ENCODE peak calls at places on chromosome 9, in five cellular contexts. M is left ventricle myocardium inferior, N is mesenchymal stem cell, G is A673, A is sigmoid colon. C is an unnamed sample.
A peak's percentile ranks its signal among the peaks of the same experiment; 100 is the strongest.

GRCh38 chr9:114184866-114185265 is 29.5 kb downstream of the COL27A1 start:
- DNase-seq in A (no peak), N (no peak), G (no peak), M (no peak), C (no peak)

GRCh38 chr9:26756881-26757280 is 135.7 kb downstream of the CAAP1 start:
- DNase-seq in G (no peak), A (no peak), N (no peak), M (no peak), C (no peak)

GRCh38 chr9:137376386-137376785 is 46.6 kb downstream of the EXD3 start:
- DNase-seq in N (no peak), A (no peak), M (no peak), G (no peak), C (no peak)

GRCh38 chr9:38641985-38642864 is 21.8 kb upstream of the ANKRD18A start:
- DNase-seq in G (peak; percentile 75), N (peak; percentile 49), M (no peak), A (no peak), C (peak; percentile 32)

GRCh38 chr9:15642369-15642962 is 89.6 kb downstream of the CCDC171 start:
- DNase-seq in G (peak; percentile 42), A (no peak), N (peak; percentile 51), M (no peak), C (no peak)

GRCh38 chr9:90546200-90546599 is 96.4 kb downstream of the DIRAS2 start:
- DNase-seq in A (no peak), N (peak; percentile 90), G (peak; percentile 35), M (no peak), C (peak; percentile 65)

GRCh38 chr9:132031467-132031866 is 48.2 kb downstream of the MED27 start:
- DNase-seq in M (no peak), N (no peak), G (no peak), A (no peak), C (no peak)

GRCh38 chr9:137422668-137423000 is 328 bp downstream of the EXD3 start:
- DNase-seq in A (peak; percentile 69), N (peak; percentile 45), M (peak; percentile 31), G (peak; percentile 42), C (peak; percentile 35)

GRCh38 chr9:93059097-93059959 is 827 bp downstream of the SUSD3 start:
- DNase-seq in M (no peak), G (no peak), A (no peak), N (no peak), C (no peak)

GRCh38 chr9:87497604-87498045 is at the start of gene DAPK1:
- DNase-seq in A (peak; percentile 83), N (peak; percentile 43), M (peak; percentile 58), G (peak; percentile 90), C (peak; percentile 30)

GRCh38 chr9:34633851-34634550 is 3.6 kb downstream of the SIGMAR1 start:
- DNase-seq in M (peak; percentile 53), N (peak; percentile 71), A (peak; percentile 79), G (peak; percentile 78), C (peak; percentile 53)

GRCh38 chr9:135605238-135605781 is 34.0 kb downstream of the GLT6D1 start:
- DNase-seq in N (peak; percentile 3), M (no peak), A (peak; percentile 42), G (no peak), C (no peak)

GRCh38 chr9:13110766-13111400 is 168.6 kb downstream of the MPDZ start:
- DNase-seq in G (no peak), M (peak; percentile 23), N (no peak), A (no peak), C (no peak)

GRCh38 chr9:88691811-88692210 is 156.8 kb downstream of the NXNL2 start:
- DNase-seq in G (no peak), M (no peak), A (no peak), N (peak; percentile 18), C (peak; percentile 61)

GRCh38 chr9:118711843-118712242 is 657.4 kb downstream of the BRINP1 start:
- DNase-seq in N (no peak), A (no peak), M (no peak), G (no peak), C (no peak)

GRCh38 chr9:80074439-80074838 is 502.7 kb downstream of the TLE4 start:
- DNase-seq in A (no peak), N (no peak), M (no peak), G (no peak), C (no peak)

GRCh38 chr9:126504086-126504976 is 109.4 kb upstream of the LMX1B start:
- DNase-seq in A (peak; percentile 48), N (no peak), M (no peak), G (no peak), C (no peak)

GRCh38 chr9:127826253-127826913 is 23.7 kb downstream of the FPGS start:
- DNase-seq in A (no peak), N (no peak), G (no peak), M (no peak), C (no peak)

GRCh38 chr9:91192785-91193657 is 168.7 kb downstream of the AUH start:
- DNase-seq in N (peak; percentile 100), A (peak; percentile 96), G (peak; percentile 79), M (peak; percentile 76), C (peak; percentile 82)

GRCh38 chr9:133873006-133873780 is 118.9 kb downstream of the VAV2 start:
- DNase-seq in N (peak; percentile 30), A (no peak), G (no peak), M (no peak), C (no peak)

GRCh38 chr9:88092699-88093359 is 45.4 kb downstream of the SPATA31C2 start:
- DNase-seq in M (peak; percentile 43), N (peak; percentile 88), G (no peak), A (peak; percentile 72), C (no peak)

GRCh38 chr9:113930384-113930783 is 54.3 kb downstream of the ZNF618 start:
- DNase-seq in A (no peak), M (no peak), G (peak; percentile 12), N (no peak), C (no peak)

GRCh38 chr9:85262333-85262732 is 479.4 kb downstream of the AGTPBP1 start:
- DNase-seq in M (no peak), G (no peak), A (no peak), N (peak; percentile 54), C (no peak)

GRCh38 chr9:100639851-100640250 is 62.0 kb downstream of the CAVIN4 start:
- DNase-seq in N (no peak), G (no peak), A (no peak), M (no peak), C (no peak)

GRCh38 chr9:96599298-96599697 is 20.3 kb downstream of the CDC14B start:
- DNase-seq in M (no peak), N (no peak), G (no peak), A (no peak), C (no peak)
- H3K27ac ChIP-seq in M (no peak overlapping the region), N (no peak overlapping the region), G (no peak overlapping the region), A (no peak overlapping the region), C (no peak overlapping the region)

GRCh38 chr9:110282767-110283136 is 26.4 kb upstream of the TXN start:
- DNase-seq in A (no peak), G (no peak), N (no peak), M (no peak), C (no peak)
- H3K4me1 ChIP-seq in A (no peaks in the 10 kb centered on the region), G (no peaks in the 10 kb centered on the region), N (peaks cover 1% of the 10 kb centered on the region), M (no peaks in the 10 kb centered on the region), C (peaks cover 24% of the 10 kb centered on the region)

GRCh38 chr9:107460153-107461023 is 29.2 kb downstream of the KLF4 start:
- DNase-seq in N (no peak), G (no peak), M (no peak), A (no peak), C (no peak)

DNA sequence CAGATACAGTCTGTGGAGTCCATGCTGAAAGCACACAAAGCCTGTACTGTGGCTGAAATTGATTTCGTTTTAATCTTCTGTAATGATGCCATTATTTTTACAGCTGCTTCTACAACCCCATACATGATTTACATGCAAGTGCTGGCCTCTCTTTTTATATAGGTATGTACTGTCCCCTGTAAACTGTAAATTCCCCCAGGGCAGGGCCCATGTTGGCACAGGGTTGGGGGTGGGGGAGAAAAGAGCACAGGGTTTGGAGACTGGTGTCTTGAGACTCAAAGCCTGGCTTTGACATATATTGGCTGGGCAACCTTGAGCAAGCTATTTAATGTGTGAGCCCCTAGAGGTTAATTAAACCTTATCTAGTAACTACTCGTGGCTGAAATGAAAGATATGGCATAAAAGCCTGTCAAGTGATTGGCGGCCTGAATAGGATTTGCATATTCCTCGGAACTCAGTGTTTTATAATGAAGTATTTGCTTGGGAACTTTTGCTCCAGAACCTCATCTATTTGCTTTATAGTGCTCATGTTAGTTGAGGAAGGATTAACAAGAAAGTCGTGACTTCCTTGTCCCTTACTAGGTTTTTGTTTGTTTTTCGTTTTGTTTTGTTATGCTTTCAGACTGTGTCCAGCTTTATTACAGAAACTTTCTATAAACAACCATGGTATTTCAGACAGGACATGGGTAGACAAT is 34.0 kb downstream of the KLF4 start:
- DNase-seq in M (no peak), G (no peak), A (no peak), N (no peak), C (no peak)
- H3K27ac ChIP-seq in M (no peak overlapping the region), G (no peak overlapping the region), A (no peak overlapping the region), N (no peak overlapping the region), C (no peak overlapping the region)

GRCh38 chr9:115295749-115296148 is 177.8 kb upstream of the TNC start:
- DNase-seq in G (no peak), A (no peak), N (no peak), M (no peak), C (no peak)

GRCh38 chr9:115292584-115293271 is 174.8 kb upstream of the TNC start:
- DNase-seq in M (no peak), N (peak; percentile 3), A (no peak), G (no peak), C (no peak)

GRCh38 chr9:115285806-115286205 is 167.8 kb upstream of the TNC start:
- DNase-seq in M (no peak), G (no peak), A (no peak), N (no peak), C (no peak)

GRCh38 chr9:115291841-115292240 is 173.9 kb upstream of the TNC start:
- DNase-seq in M (no peak), G (no peak), A (no peak), N (peak; percentile 79), C (peak; percentile 72)

DNA sequence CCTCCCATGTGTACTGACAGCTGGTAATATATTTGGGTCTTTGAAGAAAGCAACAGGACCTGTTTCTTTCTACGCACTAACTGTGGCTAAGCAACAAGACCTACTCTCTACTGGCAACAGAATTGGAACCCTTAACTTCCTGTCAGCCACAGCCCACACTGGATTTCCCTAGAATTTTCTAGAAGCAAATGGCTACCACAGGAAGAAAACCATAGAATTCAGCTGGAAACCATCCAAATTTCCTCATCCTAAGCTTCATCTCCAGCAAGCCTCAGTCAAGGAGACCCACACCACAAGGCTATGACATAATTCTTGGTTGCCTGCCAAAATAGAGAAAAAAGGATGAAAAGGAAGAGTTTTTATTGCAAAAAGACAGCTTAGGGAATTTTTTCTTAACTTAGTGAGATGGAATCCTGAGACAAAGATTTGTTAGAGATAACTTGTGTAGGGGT is 171.8 kb upstream of the TNC start:
- DNase-seq in G (peak; percentile 94), N (peak; percentile 86), M (no peak), A (no peak), C (peak; percentile 22)
- H3K4me1 ChIP-seq in G (peaks cover 13% of the 10 kb centered on the region), N (peaks cover 5% of the 10 kb centered on the region), M (peaks cover 9% of the 10 kb centered on the region), A (peaks cover 21% of the 10 kb centered on the region), C (peaks cover 3% of the 10 kb centered on the region)

GRCh38 chr9:123925161-123925560 is 4.8 kb downstream of the DENND1A start:
- DNase-seq in M (no peak), G (no peak), A (no peak), N (no peak), C (no peak)

GRCh38 chr9:123924727-123925126 is 5.2 kb downstream of the DENND1A start:
- DNase-seq in A (no peak), M (no peak), G (no peak), N (no peak), C (no peak)

GRCh38 chr9:123926986-123927385 is 2.9 kb downstream of the DENND1A start:
- DNase-seq in A (no peak), N (no peak), M (no peak), G (no peak), C (no peak)

GRCh38 chr9:123923884-123924283 is 6.0 kb downstream of the DENND1A start:
- DNase-seq in A (no peak), M (no peak), N (no peak), G (no peak), C (no peak)

GRCh38 chr9:123925820-123926219 is 4.1 kb downstream of the DENND1A start:
- DNase-seq in A (no peak), N (peak; percentile 46), G (peak; percentile 75), M (no peak), C (peak; percentile 40)
- H3K27ac ChIP-seq in A (no peak overlapping the region), N (no peak overlapping the region), G (no peak overlapping the region), M (no peak overlapping the region), C (no peak overlapping the region)

C was measured in foreskin keratinocyte.